ENCODE peak calls at places on chromosome 7, in six cellular contexts. D is NCI-H460, I is spleen, E is AG08395, X is posterior vena cava, O is fibroblast of the aortic adventitia. H is an unnamed sample.
A peak's percentile ranks its signal among the peaks of the same experiment; 100 is the strongest.

GRCh38 chr7:135855836-135856235 is 107.2 kb upstream of the FAM180A start:
- DNase-seq in D (no peak), I (no peak), E (peak; percentile 40), X (no peak), O (peak; percentile 27), H (peak; percentile 34)

GRCh38 chr7:134669845-134670373 is 23.3 kb downstream of the BPGM start:
- DNase-seq in D (peak; percentile 55), I (no peak), E (peak; percentile 70), X (peak; percentile 84), O (peak; percentile 82), H (peak; percentile 82)

GRCh38 chr7:4265676-4266075 is 416.4 kb upstream of the FOXK1 start:
- DNase-seq in D (no peak), I (peak; percentile 58), E (no peak), X (no peak), O (no peak), H (no peak)

GRCh38 chr7:34075976-34076375 is 170.6 kb downstream of the BMPER start:
- DNase-seq in D (no peak), I (no peak), E (peak; percentile 74), X (peak; percentile 83), O (peak; percentile 82), H (peak; percentile 56)

GRCh38 chr7:17492437-17492836 is 194.0 kb downstream of the AHR start:
- DNase-seq in D (no peak), I (no peak), E (no peak), X (no peak), O (no peak), H (no peak)

GRCh38 chr7:17070117-17070750 is 188.5 kb upstream of the AGR3 start:
- DNase-seq in D (no peak), I (no peak), E (no peak), X (no peak), O (peak; percentile 25), H (peak; percentile 26)

GRCh38 chr7:106736508-106737201 is 75.7 kb upstream of the CCDC71L start:
- DNase-seq in D (peak; percentile 60), I (no peak), E (peak; percentile 75), X (no peak), O (peak; percentile 91), H (peak; percentile 86)

GRCh38 chr7:79930604-79931003 is 204.0 kb upstream of the GNAI1 start:
- DNase-seq in D (no peak), I (no peak), E (no peak), X (no peak), O (peak; percentile 60), H (peak; percentile 33)

GRCh38 chr7:95262875-95263274 is 61.5 kb downstream of the PON1 start:
- DNase-seq in D (no peak), I (no peak), E (no peak), X (no peak), O (no peak), H (no peak)

GRCh38 chr7:20647051-20647450 is 31.6 kb downstream of the ABCB5 start:
- DNase-seq in D (no peak), I (no peak), E (no peak), X (no peak), O (no peak), H (no peak)

GRCh38 chr7:30980194-30980593 is 16.4 kb downstream of the GHRHR start:
- DNase-seq in D (no peak), I (no peak), E (no peak), X (no peak), O (no peak), H (no peak)

GRCh38 chr7:44311561-44312495 is 13.6 kb downstream of the CAMK2B start:
- DNase-seq in D (no peak), I (peak; percentile 64), E (no peak), X (no peak), O (no peak), H (no peak)

GRCh38 chr7:74479961-74480829 is 26.5 kb downstream of the GTF2IRD1 start:
- DNase-seq in D (peak; percentile 83), I (peak; percentile 86), E (peak; percentile 88), X (peak; percentile 94), O (peak; percentile 89), H (peak; percentile 90)

GRCh38 chr7:6536899-6537298 is 14.4 kb downstream of the GRID2IP start:
- DNase-seq in D (no peak), I (no peak), E (no peak), X (no peak), O (no peak), H (no peak)

GRCh38 chr7:25260862-25261454 is 32.7 kb upstream of the NPVF start:
- DNase-seq in D (no peak), I (no peak), E (peak; percentile 61), X (no peak), O (peak; percentile 59), H (peak; percentile 64)

GRCh38 chr7:22853674-22854157 is 31.1 kb upstream of the TOMM7 start:
- DNase-seq in D (no peak), I (peak; percentile 76), E (no peak), X (no peak), O (peak; percentile 19), H (peak; percentile 40)

GRCh38 chr7:143321734-143322133 is 5.8 kb downstream of the CLCN1 start:
- DNase-seq in D (no peak), I (no peak), E (no peak), X (no peak), O (no peak), H (no peak)

GRCh38 chr7:151836191-151836926 is 40.6 kb downstream of the PRKAG2 start:
- DNase-seq in D (no peak), I (peak; percentile 65), E (no peak), X (peak; percentile 67), O (no peak), H (no peak)

GRCh38 chr7:16647435-16647960 is 1.5 kb downstream of the BZW2 start:
- DNase-seq in D (no peak), I (no peak), E (no peak), X (no peak), O (no peak), H (peak; percentile 37)

GRCh38 chr7:44100458-44101303 is 3.5 kb upstream of the AEBP1 start:
- DNase-seq in D (no peak), I (peak; percentile 78), E (peak; percentile 63), X (no peak), O (peak; percentile 69), H (peak; percentile 95)

GRCh38 chr7:149558149-149558861 is 60.7 kb upstream of the ZNF746 start:
- DNase-seq in D (no peak), I (no peak), E (peak; percentile 89), X (no peak), O (peak; percentile 65), H (peak; percentile 91)

GRCh38 chr7:151451626-151452025 is 11.7 kb upstream of the CRYGN start:
- DNase-seq in D (no peak), I (peak; percentile 54), E (no peak), X (no peak), O (no peak), H (no peak)

GRCh38 chr7:131843862-131844261 is 287.4 kb upstream of the PODXL start:
- DNase-seq in D (no peak), I (no peak), E (peak; percentile 48), X (no peak), O (peak; percentile 13), H (peak; percentile 22)

GRCh38 chr7:120806669-120807068 is 51.3 kb downstream of the TSPAN12 start:
- DNase-seq in D (no peak), I (no peak), E (no peak), X (no peak), O (no peak), H (peak; percentile 3)

GRCh38 chr7:39446546-39446945 is 119.7 kb upstream of the YAE1 start:
- DNase-seq in D (no peak), I (no peak), E (no peak), X (no peak), O (no peak), H (no peak)

GRCh38 chr7:140876519-140877248 is 48.0 kb downstream of the BRAF start:
- DNase-seq in D (no peak), I (no peak), E (peak; percentile 49), X (no peak), O (peak; percentile 73), H (peak; percentile 66)

GRCh38 chr7:14825909-14826308 is 76.6 kb downstream of the DGKB start:
- DNase-seq in D (no peak), I (no peak), E (no peak), X (no peak), O (no peak), H (no peak)

GRCh38 chr7:111844904-111845662 is 282.8 kb upstream of the IMMP2L start:
- DNase-seq in D (no peak), I (no peak), E (no peak), X (no peak), O (no peak), H (no peak)

GRCh38 chr7:19920200-19920599 is 146.8 kb upstream of the TMEM196 start:
- DNase-seq in D (no peak), I (no peak), E (no peak), X (no peak), O (peak; percentile 89), H (peak; percentile 29)

GRCh38 chr7:18096087-18096486 is 68.4 kb upstream of the PRPS1L1 start:
- DNase-seq in D (no peak), I (no peak), E (no peak), X (no peak), O (no peak), H (no peak)

GRCh38 chr7:2440608-2441245 is 35.5 kb downstream of the GRIFIN start:
- DNase-seq in D (no peak), I (no peak), E (no peak), X (no peak), O (no peak), H (no peak)

GRCh38 chr7:13850185-13850752 is 139.2 kb downstream of the ETV1 start:
- DNase-seq in D (peak; percentile 89), I (no peak), E (peak; percentile 93), X (no peak), O (peak; percentile 95), H (peak; percentile 99)

GRCh38 chr7:117669818-117670217 is 190.0 kb downstream of the CFTR start:
- DNase-seq in D (no peak), I (no peak), E (no peak), X (no peak), O (peak; percentile 24), H (no peak)

GRCh38 chr7:91344911-91345310 is 80.7 kb downstream of the FZD1 start:
- DNase-seq in D (no peak), I (no peak), E (no peak), X (no peak), O (no peak), H (no peak)

GRCh38 chr7:26199301-26200112 is 1.0 kb downstream of the HNRNPA2B1 start:
- DNase-seq in D (peak; percentile 71), I (peak; percentile 92), E (peak; percentile 41), X (peak; percentile 90), O (peak; percentile 50), H (peak; percentile 36)

GRCh38 chr7:139294241-139294640 is 46.9 kb upstream of the FMC1 start:
- DNase-seq in D (no peak), I (no peak), E (no peak), X (no peak), O (no peak), H (no peak)

GRCh38 chr7:15607541-15608210 is 45.9 kb upstream of the AGMO start:
- DNase-seq in D (no peak), I (no peak), E (peak; percentile 10), X (no peak), O (no peak), H (peak; percentile 28)

GRCh38 chr7:116582164-116582732 is 57.4 kb downstream of the CAV1 start:
- DNase-seq in D (peak; percentile 43), I (no peak), E (peak; percentile 47), X (no peak), O (peak; percentile 56), H (peak; percentile 75)